ENCODE peak calls at places on chromosomes 5 and 9, in six cellular contexts. E is fibroblast of mammary gland; Z is mucosa of descending colon; X is CD4-positive, alpha-beta T cell; N is T47D; C is stimulated activated CD4-positive, alpha-beta T cell treated with anti-CD3 and anti-CD28 coated beads, TNF-alpha, amount 100 ng/mL, for 4 hours. U is an unnamed sample.

GRCh38 chr9:785997-786396 is 55.5 kb upstream of the DMRT1 start:
- DNase-seq in E (no peak), Z (no peak), X (no peak), N (no peak), C (no peak), U (no peak)

GRCh38 chr5:122180146-122180712 is 50.9 kb downstream of the ZNF474 start:
- DNase-seq in E (no peak), Z (no peak), X (no peak), N (no peak), C (no peak), U (no peak)

GRCh38 chr9:70318002-70318401 is 59.2 kb downstream of the SMC5 start:
- DNase-seq in E (no peak), Z (no peak), X (no peak), N (no peak), C (no peak), U (no peak)

GRCh38 chr9:135033487-135033886 is 54.0 kb upstream of the OLFM1 start:
- DNase-seq in E (no peak), Z (no peak), X (no peak), N (no peak), C (no peak), U (no peak)

GRCh38 chr5:80961376-80962281 is 1.5 kb downstream of the RASGRF2 start:
- DNase-seq in E (no peak), Z (peak), X (peak), N (no peak), C (no peak), U (no peak)

GRCh38 chr9:97711223-97711626 is 14.1 kb upstream of the XPA start:
- DNase-seq in E (no peak), Z (no peak), X (no peak), N (no peak), C (no peak), U (no peak)

GRCh38 chr5:151040211-151040747 is 19.9 kb downstream of the GPX3 start:
- DNase-seq in E (peak), Z (no peak), X (no peak), N (no peak), C (no peak), U (no peak)

GRCh38 chr5:76367623-76368366 is 35.3 kb upstream of the IQGAP2 start:
- DNase-seq in E (peak), Z (no peak), X (no peak), N (no peak), C (no peak), U (no peak)

GRCh38 chr9:70901013-70901412 is 220.4 kb downstream of the TRPM3 start:
- DNase-seq in E (peak), Z (no peak), X (no peak), N (no peak), C (no peak), U (no peak)

GRCh38 chr9:83477571-83477970 is 60.6 kb downstream of the FRMD3 start:
- DNase-seq in E (peak), Z (no peak), X (no peak), N (no peak), C (no peak), U (peak)

GRCh38 chr9:131349881-131350563 is 43.9 kb upstream of the PRRC2B start:
- DNase-seq in E (peak), Z (peak), X (peak), N (peak), C (peak), U (peak)

GRCh38 chr9:96555567-96556386 is 63.9 kb downstream of the CDC14B start:
- DNase-seq in E (peak), Z (no peak), X (no peak), N (no peak), C (no peak), U (no peak)